ENCODE peak calls at places on chromosomes 1 and 21, in seven cellular contexts. S, F, O, U, R, L and Q are unnamed samples.

GRCh38 chr1:74245168-74245753 is 10.1 kb downstream of the TNNI3K start:
- DNase-seq in S (no peak), F (no peak), O (no peak), U (no peak), R (no peak), L (no peak), Q (no peak)

GRCh38 chr1:170853302-170853701 is 82.0 kb upstream of the MROH9 start:
- DNase-seq in S (no peak), F (no peak), O (no peak), U (no peak), R (no peak), L (no peak), Q (no peak)

GRCh38 chr1:110229348-110230001 is 19.4 kb downstream of the KCNC4 start:
- DNase-seq in S (no peak), F (no peak), O (no peak), U (no peak), R (no peak), L (no peak), Q (no peak)

GRCh38 chr21:35254006-35254751 is 205.1 kb upstream of the RUNX1 start:
- DNase-seq in S (no peak), F (peak; percentile 24), O (peak; percentile 44), U (peak; percentile 14), R (peak; percentile 73), L (no peak), Q (no peak)

GRCh38 chr1:3292868-3293562 is 161.4 kb upstream of the ARHGEF16 start:
- DNase-seq in S (no peak), F (no peak), O (no peak), U (no peak), R (no peak), L (peak; percentile 77), Q (no peak)

GRCh38 chr1:203592728-203593127 is 33.9 kb upstream of the ATP2B4 start:
- DNase-seq in S (no peak), F (no peak), O (no peak), U (peak; percentile 28), R (no peak), L (no peak), Q (no peak)

GRCh38 chr1:68449901-68450300 is at the start of gene RPE65:
- DNase-seq in S (no peak), F (no peak), O (no peak), U (no peak), R (no peak), L (no peak), Q (no peak)

GRCh38 chr1:83910461-83910860 is 88.5 kb downstream of the TTLL7 start:
- DNase-seq in S (no peak), F (no peak), O (no peak), U (no peak), R (no peak), L (no peak), Q (no peak)

GRCh38 chr1:216458807-216459206 is 35.6 kb upstream of the USH2A start:
- DNase-seq in S (no peak), F (no peak), O (no peak), U (no peak), R (no peak), L (no peak), Q (no peak)

GRCh38 chr1:26848947-26849774 is 13.8 kb upstream of the SFN start:
- DNase-seq in S (no peak), F (no peak), O (peak; percentile 95), U (no peak), R (no peak), L (peak; percentile 96), Q (peak; percentile 86)

GRCh38 chr1:41647202-41648135 is 163.0 kb upstream of the EDN2 start:
- DNase-seq in S (no peak), F (no peak), O (peak; percentile 2), U (no peak), R (no peak), L (no peak), Q (no peak)

GRCh38 chr21:43574741-43575465 is 84.4 kb downstream of the HSF2BP start:
- DNase-seq in S (peak; percentile 82), F (peak; percentile 45), O (peak; percentile 36), U (no peak), R (no peak), L (no peak), Q (peak; percentile 52)

DNA sequence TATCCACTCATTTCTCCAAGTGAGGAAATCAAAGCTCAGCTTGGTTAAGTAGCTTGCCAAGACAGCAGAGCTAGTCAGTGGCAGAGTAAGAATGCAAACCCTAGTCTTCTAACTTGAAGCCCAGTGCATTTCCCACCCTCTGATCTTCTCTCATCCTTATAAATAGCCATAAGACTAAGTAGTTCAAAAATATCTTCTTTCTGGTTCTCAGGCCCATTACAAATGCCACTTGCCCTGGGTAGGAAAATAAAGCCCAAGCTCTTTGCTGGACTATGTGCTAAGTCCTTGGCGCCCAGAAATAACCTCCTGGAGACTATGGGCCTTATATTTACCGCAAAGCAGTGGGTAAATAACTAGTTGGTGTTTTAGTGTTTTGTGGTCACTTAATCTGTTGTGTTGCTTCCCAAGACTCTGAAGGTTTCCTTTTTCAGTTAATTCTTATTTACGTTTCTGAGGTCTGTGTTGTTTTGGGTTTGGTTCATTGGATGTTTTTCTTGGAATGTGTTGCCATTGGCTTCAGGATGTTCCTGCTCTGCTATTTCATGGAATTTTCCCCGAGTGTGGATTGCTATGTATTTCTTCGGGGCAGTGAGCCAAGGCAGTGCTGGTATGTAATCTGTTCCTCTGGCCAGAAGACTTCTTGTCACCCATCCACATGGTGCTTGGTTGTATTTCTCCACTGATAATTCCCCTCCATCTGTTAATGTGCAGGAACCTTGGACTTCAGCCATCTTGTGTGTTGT is 505.6 kb downstream of the PLPP3 start:
- DNase-seq in S (peak; percentile 55), F (peak; percentile 81), O (peak; percentile 50), U (peak; percentile 94), R (peak; percentile 8), L (peak; percentile 72), Q (peak; percentile 33)
- TF ChIP-seq POLR2A in S (no peak), F (no peak), O (no peak), U (no peak), R (no peak), L (no peak), Q (no peak)

DNA sequence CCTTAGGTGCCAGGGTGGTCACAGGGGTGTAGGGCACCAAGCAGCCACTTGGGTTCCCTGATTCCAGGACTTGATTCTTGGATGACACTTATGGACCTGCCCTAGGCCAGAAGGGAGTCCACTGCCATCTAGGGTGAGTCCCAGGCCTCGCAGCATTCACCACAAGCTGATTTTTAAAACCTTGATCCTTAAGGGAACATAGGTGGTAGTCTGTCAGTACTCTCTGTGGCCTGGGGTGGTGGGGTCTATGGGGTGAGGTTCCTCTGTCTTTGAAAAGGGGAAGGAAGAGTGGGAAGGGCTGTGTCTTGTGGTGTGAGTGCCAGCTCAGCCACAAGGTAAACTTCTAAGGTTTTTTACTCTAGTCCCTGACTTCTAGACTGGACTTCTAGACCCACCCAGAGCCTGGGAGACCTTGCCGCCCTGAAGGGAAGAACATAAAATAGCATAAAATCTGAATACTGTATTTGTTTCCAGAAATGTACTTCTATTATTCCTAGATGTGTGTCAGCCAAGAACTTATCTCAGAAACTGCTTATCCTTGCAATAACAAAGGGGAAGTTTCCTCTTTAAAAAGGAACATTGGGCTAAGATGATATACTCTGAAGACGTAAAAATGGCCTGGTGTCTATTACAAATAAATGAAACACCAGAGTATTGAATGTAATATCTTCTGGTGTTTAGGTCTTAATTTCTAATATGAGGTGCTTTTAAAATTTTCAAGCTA is 757.3 kb downstream of the LTN1 start:
- DNase-seq in S (no peak), F (no peak), O (no peak), U (no peak), R (no peak), L (no peak), Q (no peak)
- TF ChIP-seq CTCF in S (no peak), F (no peak), O (no peak), U (no peak), R (no peak), L (no peak), Q (no peak)

DNA sequence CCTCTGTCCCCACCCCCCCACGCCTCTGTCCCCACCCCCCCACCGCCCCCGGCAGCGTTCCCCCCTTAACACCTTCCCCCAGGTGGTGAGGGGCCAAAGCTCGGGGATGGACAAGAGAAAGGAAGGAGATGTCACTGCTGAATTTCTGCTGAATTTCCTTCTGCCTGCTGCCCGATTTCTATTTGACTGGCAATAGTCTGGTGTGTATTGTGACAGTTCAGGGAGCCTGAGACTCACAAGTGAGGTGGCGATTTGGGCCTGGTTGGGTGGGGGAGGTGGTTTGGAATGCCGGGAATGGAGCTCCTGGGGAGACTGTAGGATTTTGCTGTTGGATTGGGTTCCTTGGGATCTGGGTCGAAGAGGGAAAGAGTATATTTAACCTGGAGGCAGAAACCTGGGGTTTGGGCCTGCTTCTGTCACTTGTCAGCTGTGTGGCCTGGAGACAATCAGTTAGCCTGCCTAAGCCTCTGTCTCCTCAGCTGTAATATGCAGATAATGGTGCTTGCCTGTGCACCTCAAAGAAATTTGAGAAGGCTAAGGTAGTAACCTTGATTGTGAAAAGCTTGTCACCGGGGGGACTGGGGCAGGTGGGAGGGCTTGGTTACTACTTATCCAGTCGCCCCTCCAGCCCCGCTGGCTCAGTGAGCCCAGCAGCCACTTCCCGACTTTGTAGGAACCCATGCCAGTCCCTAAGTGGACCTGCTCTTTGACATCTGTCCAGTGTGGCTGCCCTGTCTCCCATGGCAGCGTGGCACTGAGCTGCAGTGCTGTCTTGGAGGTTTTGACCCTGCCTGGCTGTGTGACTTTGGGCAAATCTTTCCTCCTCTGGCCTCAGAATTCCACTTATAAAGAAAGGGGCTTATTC is 7.7 kb upstream of the LMNA start:
- DNase-seq in S (no peak), F (peak; percentile 49), O (no peak), U (peak; percentile 50), R (no peak), L (no peak), Q (no peak)
- H3K4me1 ChIP-seq in S (peaks cover 69% of the 10 kb centered on the region), F (peaks cover 41% of the 10 kb centered on the region), O (peaks cover 39% of the 10 kb centered on the region), U (peaks cover 57% of the 10 kb centered on the region), R (peaks cover 26% of the 10 kb centered on the region), L (peaks cover 10% of the 10 kb centered on the region), Q (peaks cover 53% of the 10 kb centered on the region)

DNA sequence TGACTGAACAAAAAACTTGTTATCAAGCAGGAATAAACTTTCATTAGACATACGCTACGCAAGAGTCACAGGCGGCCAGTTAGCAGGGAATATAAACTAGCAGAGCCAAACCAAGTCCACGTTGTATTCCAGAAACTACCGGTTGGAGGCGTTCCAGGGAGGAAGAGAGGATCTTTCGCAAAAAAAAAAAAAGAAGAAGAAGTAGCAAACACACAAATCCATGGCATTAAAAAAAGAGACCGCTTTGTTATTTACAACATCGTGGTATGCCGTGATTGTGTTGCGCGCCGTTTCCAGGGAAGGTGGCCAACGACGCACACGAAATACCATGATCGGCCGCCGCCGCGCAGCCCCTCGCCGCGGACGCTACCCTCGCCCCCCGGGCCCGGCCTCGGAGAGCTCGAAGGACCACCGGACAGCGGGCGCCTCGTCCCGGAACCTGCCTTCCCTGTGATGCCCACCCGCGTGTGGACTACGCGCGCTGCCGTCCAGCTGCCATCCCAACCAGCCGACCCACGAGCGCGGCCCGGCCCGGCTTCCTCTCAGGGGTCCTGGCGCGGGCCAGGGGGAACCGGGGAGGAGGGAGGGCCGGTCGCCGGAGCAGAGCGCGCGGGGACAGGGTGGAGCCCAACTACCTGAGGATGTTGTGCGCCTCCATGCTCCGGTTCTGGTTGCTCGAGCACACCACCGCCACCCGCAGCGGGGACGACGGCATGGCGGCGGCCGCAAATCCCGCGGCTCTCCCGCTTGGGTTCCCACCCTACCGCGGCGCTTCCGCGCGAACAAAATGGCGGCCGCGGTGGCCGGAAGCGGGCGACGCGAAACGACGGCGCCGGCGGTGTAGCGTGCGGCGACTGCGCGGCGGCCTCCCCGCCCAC is 581 bp downstream of the SSU72 start:
- DNase-seq in S (peak; percentile 85), F (peak; percentile 56), O (peak; percentile 65), U (peak; percentile 61), R (peak; percentile 42), L (peak; percentile 77), Q (no peak)
- TF ChIP-seq POLR2A in S (no peak), F (no peak), O (no peak), U (no peak), R (peak; percentile 4), L (no peak), Q (no peak)